ENCODE peak calls at places on chromosome 9, in four cellular contexts. W is fibroblast of lung; P is astrocyte of the cerebellum; J is CD8-positive, alpha-beta T cell. A is an unnamed sample.

GRCh38 chr9:86126998-86127972 is 27.9 kb upstream of the GOLM1 start:
- DNase-seq in W (peak), P (peak), J (no peak), A (peak)

GRCh38 chr9:86454701-86455402 is 100.6 kb upstream of the TUT7 start:
- DNase-seq in W (peak), P (no peak), J (no peak), A (peak)

GRCh38 chr9:617441-618085 is 223.9 kb upstream of the DMRT1 start:
- DNase-seq in W (no peak), P (no peak), J (no peak), A (no peak)

GRCh38 chr9:110580850-110581249 is 1.3 kb upstream of the SVEP1 start:
- DNase-seq in W (peak), P (no peak), J (no peak), A (peak)

GRCh38 chr9:133023117-133023890 is 7.5 kb upstream of the GTF3C5 start:
- DNase-seq in W (no peak), P (no peak), J (peak), A (peak)

GRCh38 chr9:26261503-26262330 is 583.5 kb upstream of the TUSC1 start:
- DNase-seq in W (peak), P (peak), J (no peak), A (peak)

GRCh38 chr9:113215142-113215541 is 5.9 kb downstream of the FKBP15 start:
- DNase-seq in W (peak), P (no peak), J (no peak), A (peak)

GRCh38 chr9:91694081-91694870 is 255.8 kb downstream of the ROR2 start:
- DNase-seq in W (no peak), P (no peak), J (no peak), A (no peak)

GRCh38 chr9:131734165-131734610 is 5.7 kb downstream of the RAPGEF1 start:
- DNase-seq in W (peak), P (no peak), J (peak), A (peak)

GRCh38 chr9:128304151-128304970 is 17.9 kb downstream of the TRUB2 start:
- DNase-seq in W (peak), P (no peak), J (no peak), A (no peak)

GRCh38 chr9:119333507-119334229 is 35.6 kb downstream of the BRINP1 start:
- DNase-seq in W (no peak), P (no peak), J (no peak), A (no peak)

GRCh38 chr9:133238272-133238850 is 29.3 kb upstream of the OBP2B start:
- DNase-seq in W (peak), P (no peak), J (peak), A (peak)

GRCh38 chr9:119963258-119963797 is 594.1 kb upstream of the BRINP1 start:
- DNase-seq in W (peak), P (peak), J (no peak), A (peak)

GRCh38 chr9:86488794-86489193 is 134.6 kb upstream of the TUT7 start:
- DNase-seq in W (no peak), P (no peak), J (no peak), A (no peak)

GRCh38 chr9:79812099-79812498 is 240.3 kb downstream of the TLE4 start:
- DNase-seq in W (peak), P (no peak), J (no peak), A (peak)

GRCh38 chr9:100472725-100473261 is at the start of gene TMEFF1:
- DNase-seq in W (peak), P (no peak), J (peak), A (no peak)

GRCh38 chr9:124312290-124313265 is 54.8 kb downstream of the NEK6 start:
- DNase-seq in W (no peak), P (no peak), J (no peak), A (no peak)

GRCh38 chr9:124697326-124698200 is 73.5 kb downstream of the NR6A1 start:
- DNase-seq in W (peak), P (no peak), J (no peak), A (peak)

GRCh38 chr9:36597412-36598178 is 24.9 kb downstream of the MELK start:
- DNase-seq in W (peak), P (peak), J (no peak), A (peak)

GRCh38 chr9:89234636-89235035 is 56.0 kb upstream of the SHC3 start:
- DNase-seq in W (peak), P (no peak), J (no peak), A (peak)

GRCh38 chr9:129076640-129077037 is 4.3 kb upstream of the DOLPP1 start:
- DNase-seq in W (no peak), P (no peak), J (no peak), A (no peak)

GRCh38 chr9:70392189-70392588 is 22.3 kb downstream of the KLF9 start:
- DNase-seq in W (no peak), P (no peak), J (no peak), A (no peak)

GRCh38 chr9:128554155-128554862 is 1.9 kb downstream of the SPTAN1 start:
- DNase-seq in W (peak), P (peak), J (no peak), A (peak)

GRCh38 chr9:37575511-37575914 is 667 bp downstream of the FBXO10 start:
- DNase-seq in W (no peak), P (no peak), J (no peak), A (peak)

GRCh38 chr9:71518045-71518888 is 250.0 kb downstream of the CEMIP2 start:
- DNase-seq in W (no peak), P (no peak), J (no peak), A (peak)

GRCh38 chr9:6133346-6134063 is 82.1 kb upstream of the IL33 start:
- DNase-seq in W (peak), P (peak), J (no peak), A (peak)

GRCh38 chr9:71822455-71822854 is 54.1 kb upstream of the CEMIP2 start:
- DNase-seq in W (peak), P (no peak), J (no peak), A (no peak)

GRCh38 chr9:13787234-13787833 is 507.8 kb upstream of the MPDZ start:
- DNase-seq in W (peak), P (no peak), J (no peak), A (peak)
- H3K4me3 ChIP-seq in W (peak), P (no peak), J (no peak), A (no peak)

GRCh38 chr9:95462419-95463121 is 54.2 kb downstream of the PTCH1 start:
- DNase-seq in W (peak), P (peak), J (peak), A (peak)
- H3K4me3 ChIP-seq in W (peak), P (peak), J (peak), A (peak)

DNA sequence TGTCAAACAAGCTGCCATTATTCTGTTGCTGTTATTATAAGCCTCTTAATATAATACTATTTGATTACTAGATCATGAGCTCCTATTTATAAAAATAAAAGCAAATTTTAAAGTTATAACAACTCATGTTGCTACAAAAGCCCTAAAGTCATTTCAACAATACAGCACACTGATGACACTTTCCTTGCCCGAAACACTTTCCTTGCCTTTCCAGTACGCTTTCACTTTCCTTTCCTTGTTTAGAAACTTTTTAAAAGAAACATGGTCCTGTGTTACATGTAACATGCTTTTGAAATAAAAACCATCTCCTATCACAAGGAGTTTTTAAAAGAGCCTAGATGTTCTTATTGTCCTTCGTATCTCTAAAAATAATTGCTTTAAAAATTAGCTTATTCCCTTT is 688.4 kb downstream of the PTPRD start:
- DNase-seq in W (no peak), P (no peak), J (no peak), A (peak)
- H3K4me3 ChIP-seq in W (peak), P (no peak), J (no peak), A (peak)

GRCh38 chr9:3507395-3508077 is 18.3 kb downstream of the RFX3 start:
- DNase-seq in W (no peak), P (no peak), J (no peak), A (no peak)
- H3K4me3 ChIP-seq in W (no peak), P (no peak), J (no peak), A (no peak)

GRCh38 chr9:97895695-97896332 is 26.5 kb downstream of the TRMO start:
- DNase-seq in W (no peak), P (no peak), J (no peak), A (peak)
- H3K4me3 ChIP-seq in W (no peak), P (no peak), J (no peak), A (no peak)

DNA sequence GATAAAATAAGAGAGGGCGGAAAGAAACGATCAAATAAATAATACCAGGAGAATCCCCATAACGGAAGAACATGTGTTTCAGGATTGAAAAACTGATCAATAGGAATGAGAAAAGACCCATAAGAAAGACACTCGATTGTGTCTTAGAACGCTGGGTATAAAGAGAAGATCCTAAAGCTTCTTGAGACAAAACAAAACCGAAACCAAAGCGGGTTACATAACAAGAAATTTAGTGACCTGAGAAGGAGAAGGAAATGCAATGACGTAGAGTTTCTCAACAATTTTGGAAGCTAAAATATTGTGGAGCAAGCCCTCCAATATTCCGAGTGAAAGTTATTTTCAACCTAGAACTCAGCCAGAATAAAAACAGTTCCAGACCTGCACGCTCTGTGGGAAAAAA is 81.8 kb upstream of the FREM1 start:
- DNase-seq in W (no peak), P (no peak), J (no peak), A (no peak)
- H3K4me3 ChIP-seq in W (peak), P (no peak), J (no peak), A (no peak)

DNA sequence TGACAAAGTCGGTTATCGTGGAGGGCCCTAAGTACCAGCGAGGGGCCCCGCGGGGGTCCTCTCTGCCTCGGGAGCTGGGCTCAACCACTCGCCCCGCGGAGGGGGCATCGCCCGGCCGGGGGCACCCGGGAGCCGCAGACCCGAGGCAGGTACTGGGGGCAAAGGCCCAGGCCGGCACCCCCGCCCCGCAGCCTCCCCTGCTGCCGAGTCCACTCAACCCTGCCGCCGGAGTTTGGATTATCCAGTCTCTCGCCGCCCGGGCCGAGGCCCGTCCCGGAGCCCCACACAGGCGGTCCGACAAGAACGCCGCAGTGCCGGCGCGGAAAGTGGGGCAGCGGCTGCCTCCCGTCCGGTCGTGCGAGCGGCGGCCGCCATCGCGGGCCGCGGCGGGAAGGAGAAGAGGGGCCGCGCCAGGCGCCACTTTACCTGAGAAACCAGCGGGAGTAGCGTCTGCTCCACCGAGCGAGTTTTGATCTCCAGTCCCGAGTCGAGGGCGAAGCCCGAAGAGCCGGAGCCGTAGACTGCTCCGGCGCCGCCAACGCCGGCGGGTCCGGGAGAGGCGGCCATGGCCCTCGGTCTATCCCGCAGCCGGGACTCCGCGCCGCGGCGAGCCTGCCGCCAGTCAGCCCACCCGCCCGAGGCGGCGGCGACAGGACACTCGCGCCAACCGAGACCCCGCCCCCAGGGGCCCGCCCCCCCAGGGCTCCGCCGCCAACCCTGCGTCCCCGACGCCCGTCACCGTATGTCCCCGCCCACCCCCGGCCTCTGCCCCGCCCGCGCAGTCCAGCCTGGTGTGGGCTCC is at the start of gene CTNNAL1:
- DNase-seq in W (peak), P (peak), J (peak), A (peak)
- H3K4me3 ChIP-seq in W (peak), P (peak), J (peak), A (peak)

GRCh38 chr9:121269888-121270254 is 1.9 kb downstream of the GSN start:
- DNase-seq in W (peak), P (no peak), J (no peak), A (no peak)
- H3K4me3 ChIP-seq in W (peak), P (peak), J (no peak), A (peak)

GRCh38 chr9:98132158-98132557 is 13.1 kb upstream of the TRIM14 start:
- DNase-seq in W (no peak), P (no peak), J (no peak), A (no peak)
- H3K4me3 ChIP-seq in W (no peak), P (no peak), J (no peak), A (no peak)

DNA sequence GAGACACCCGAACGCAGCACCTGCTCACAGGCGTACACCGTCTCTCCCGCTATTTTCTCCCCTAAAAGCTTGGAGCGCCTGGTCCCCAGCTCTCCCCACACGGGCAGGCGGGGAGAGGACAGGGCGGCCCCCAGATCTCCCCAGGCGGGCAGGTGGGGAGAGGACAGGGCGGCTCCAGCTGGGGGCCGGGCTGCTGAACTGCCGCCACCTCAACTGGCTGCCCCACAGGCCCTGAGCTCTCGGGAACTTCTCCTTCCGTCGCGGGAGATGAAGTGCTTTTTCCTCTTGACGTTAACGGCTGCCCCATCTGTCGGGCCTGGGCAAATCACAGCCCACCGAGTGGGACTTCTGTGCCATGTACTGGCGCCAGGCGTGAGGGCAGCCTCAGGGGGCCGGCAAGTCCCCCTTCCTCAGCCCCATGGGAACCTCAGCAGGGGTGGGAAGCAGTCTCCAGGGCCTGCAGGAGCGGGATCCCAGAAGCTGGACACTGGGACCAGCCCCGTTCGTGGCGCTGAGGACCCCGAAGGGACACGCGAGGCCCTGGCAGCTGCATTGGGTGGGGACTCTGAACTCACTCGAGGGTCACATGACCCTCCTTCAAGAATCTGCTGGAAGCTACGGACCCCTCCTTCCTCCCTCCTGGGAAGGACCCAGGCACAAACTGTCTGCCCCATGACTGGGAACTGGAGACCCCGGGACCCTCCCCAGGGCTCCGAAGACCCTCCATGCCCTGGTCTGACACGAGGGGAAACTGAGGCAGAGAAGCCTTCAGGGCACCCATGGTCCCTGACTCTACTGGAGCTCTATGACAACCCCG is 5.7 kb upstream of the EGFL7 start:
- DNase-seq in W (no peak), P (no peak), J (no peak), A (no peak)
- H3K4me3 ChIP-seq in W (no peak), P (no peak), J (no peak), A (no peak)

A was measured in cardiac fibroblast.